ENCODE peak calls at places on chromosome X, in seven cellular contexts. L is epithelial cell of esophagus, W is fibroblast of mammary gland, Z is cardiac fibroblast, T is endothelial cell, K is suprapubic skin, Y is neural progenitor cell. X is an unnamed sample.

GRCh38 chrX:113828470-113828869 is 755.4 kb upstream of the HTR2C start:
- DNase-seq in L (no peak), W (no peak), Z (no peak), T (no peak), K (no peak), Y (peak), X (no peak)

GRCh38 chrX:154436597-154437397 is at the start of gene GDI1:
- DNase-seq in L (peak), W (peak), Z (peak), T (peak), K (no peak), Y (peak), X (no peak)

GRCh38 chrX:16772460-16772859 is 13.8 kb upstream of the TXLNG start:
- DNase-seq in L (no peak), W (no peak), Z (no peak), T (no peak), K (no peak), Y (peak), X (no peak)

GRCh38 chrX:100812216-100813158 is 7.7 kb upstream of the CSTF2 start:
- DNase-seq in L (no peak), W (no peak), Z (peak), T (no peak), K (no peak), Y (no peak), X (no peak)

GRCh38 chrX:9682456-9682855 is 83.2 kb downstream of the GPR143 start:
- DNase-seq in L (no peak), W (peak), Z (peak), T (no peak), K (no peak), Y (peak), X (no peak)

GRCh38 chrX:17022205-17022604 is 75.7 kb downstream of the REPS2 start:
- DNase-seq in L (peak), W (peak), Z (peak), T (no peak), K (no peak), Y (no peak), X (no peak)

GRCh38 chrX:20595928-20596550 is 329.3 kb upstream of the RPS6KA3 start:
- DNase-seq in L (peak), W (peak), Z (peak), T (no peak), K (no peak), Y (no peak), X (no peak)

GRCh38 chrX:24301806-24302205 is 12.1 kb downstream of the SUPT20HL2 start:
- DNase-seq in L (no peak), W (peak), Z (no peak), T (no peak), K (no peak), Y (no peak), X (no peak)

GRCh38 chrX:111376897-111377601 is 34.9 kb downstream of the DCX start:
- DNase-seq in L (no peak), W (no peak), Z (no peak), T (no peak), K (no peak), Y (peak), X (no peak)

GRCh38 chrX:47215291-47215900 is 3.1 kb upstream of the CDK16 start:
- DNase-seq in L (no peak), W (no peak), Z (no peak), T (no peak), K (no peak), Y (no peak), X (peak)

GRCh38 chrX:129737921-129738320 is 858 bp upstream of the XPNPEP2 start:
- DNase-seq in L (peak), W (peak), Z (peak), T (no peak), K (no peak), Y (no peak), X (no peak)

GRCh38 chrX:153905481-153906095 is 1.1 kb downstream of the AVPR2 start:
- DNase-seq in L (no peak), W (no peak), Z (no peak), T (no peak), K (no peak), Y (no peak), X (no peak)

GRCh38 chrX:10197597-10198210 is 40.9 kb downstream of the CLCN4 start:
- DNase-seq in L (no peak), W (no peak), Z (peak), T (no peak), K (no peak), Y (peak), X (no peak)

GRCh38 chrX:151396042-151396826 is 772 bp upstream of the VMA21 start:
- DNase-seq in L (peak), W (peak), Z (no peak), T (no peak), K (no peak), Y (no peak), X (no peak)

GRCh38 chrX:121103381-121103780 is 56.0 kb downstream of the GLUD2 start:
- DNase-seq in L (no peak), W (peak), Z (no peak), T (no peak), K (no peak), Y (no peak), X (no peak)

GRCh38 chrX:118904664-118905063 is 69.8 kb upstream of the LONRF3 start:
- DNase-seq in L (no peak), W (no peak), Z (no peak), T (no peak), K (no peak), Y (no peak), X (no peak)

GRCh38 chrX:47556045-47556623 is 4.9 kb upstream of the ARAF start:
- DNase-seq in L (peak), W (peak), Z (peak), T (peak), K (peak), Y (peak), X (peak)

GRCh38 chrX:130834149-130834548 is 68.9 kb downstream of the ENOX2 start:
- DNase-seq in L (no peak), W (no peak), Z (peak), T (peak), K (no peak), Y (peak), X (no peak)

GRCh38 chrX:75131973-75132627 is 24.0 kb downstream of the ABCB7 start:
- DNase-seq in L (no peak), W (no peak), Z (no peak), T (no peak), K (no peak), Y (peak), X (no peak)

GRCh38 chrX:134885336-134886016 is 105.3 kb upstream of the SMIM10 start:
- DNase-seq in L (peak), W (no peak), Z (no peak), T (no peak), K (no peak), Y (no peak), X (no peak)

GRCh38 chrX:28586891-28587635 is at the start of gene IL1RAPL1:
- DNase-seq in L (peak), W (peak), Z (peak), T (no peak), K (no peak), Y (peak), X (no peak)

GRCh38 chrX:32530802-32531403 is 680.4 kb downstream of the DMD start:
- DNase-seq in L (peak), W (peak), Z (peak), T (peak), K (no peak), Y (peak), X (no peak)

GRCh38 chrX:94058728-94059382 is 384.8 kb downstream of the FAM133A start:
- DNase-seq in L (peak), W (peak), Z (no peak), T (peak), K (no peak), Y (peak), X (no peak)

GRCh38 chrX:120727911-120728310 is 98.1 kb upstream of the C1GALT1C1 start:
- DNase-seq in L (no peak), W (peak), Z (peak), T (no peak), K (no peak), Y (no peak), X (no peak)

GRCh38 chrX:989959-990510 is 222.4 kb downstream of the CRLF2 start:
- DNase-seq in L (peak), W (peak), Z (peak), T (no peak), K (peak), Y (peak), X (no peak)

GRCh38 chrX:47358387-47359065 is 11.9 kb upstream of the ZNF157 start:
- DNase-seq in L (no peak), W (no peak), Z (no peak), T (no peak), K (no peak), Y (no peak), X (no peak)

GRCh38 chrX:37332987-37333658 is 16.0 kb upstream of the PRRG1 start:
- DNase-seq in L (no peak), W (no peak), Z (no peak), T (no peak), K (no peak), Y (no peak), X (no peak)

GRCh38 chrX:148522006-148522405 is 21.6 kb downstream of the AFF2 start:
- DNase-seq in L (no peak), W (no peak), Z (no peak), T (no peak), K (no peak), Y (no peak), X (no peak)

GRCh38 chrX:24877854-24878650 is 137.7 kb downstream of the ARX start:
- DNase-seq in L (no peak), W (peak), Z (no peak), T (no peak), K (no peak), Y (no peak), X (no peak)

GRCh38 chrX:30906726-30907125 is 17.7 kb upstream of the TAB3 start:
- DNase-seq in L (peak), W (peak), Z (peak), T (no peak), K (no peak), Y (no peak), X (no peak)

GRCh38 chrX:110226931-110227330 is 91.0 kb downstream of the AMMECR1 start:
- DNase-seq in L (no peak), W (peak), Z (no peak), T (no peak), K (no peak), Y (no peak), X (no peak)

GRCh38 chrX:1354036-1355019 is 17.7 kb downstream of the IL3RA start:
- DNase-seq in L (no peak), W (no peak), Z (no peak), T (no peak), K (no peak), Y (no peak), X (peak)

GRCh38 chrX:116827063-116827462 is 364.3 kb upstream of the CT83 start:
- DNase-seq in L (no peak), W (no peak), Z (no peak), T (no peak), K (no peak), Y (no peak), X (no peak)

DNA sequence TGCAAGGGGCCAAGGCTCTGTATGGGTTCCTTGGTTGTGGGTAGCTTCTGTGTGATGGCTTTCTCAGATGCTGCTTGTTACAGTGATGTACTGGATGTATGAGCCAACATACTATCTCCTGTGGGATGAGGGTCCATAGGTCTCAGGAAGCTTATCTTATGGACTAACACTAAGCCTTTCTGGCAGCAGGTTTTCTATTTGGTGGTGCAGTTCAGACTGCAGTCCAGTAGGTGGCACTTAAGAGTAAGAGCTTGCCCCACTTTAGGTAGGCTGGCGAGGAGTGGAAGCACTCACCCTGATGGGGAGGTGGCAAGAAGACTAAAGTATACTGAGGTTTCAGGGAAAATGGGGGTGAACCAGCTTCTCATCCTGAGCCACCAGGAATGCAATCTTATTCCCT is 306.7 kb upstream of the MAOA start:
- DNase-seq in L (peak), W (peak), Z (peak), T (peak), K (no peak), Y (peak), X (no peak)
- TF ChIP-seq CTCF in L (peak), W (peak), Z (peak), T (peak), K (no peak), Y (peak), X (peak)

DNA sequence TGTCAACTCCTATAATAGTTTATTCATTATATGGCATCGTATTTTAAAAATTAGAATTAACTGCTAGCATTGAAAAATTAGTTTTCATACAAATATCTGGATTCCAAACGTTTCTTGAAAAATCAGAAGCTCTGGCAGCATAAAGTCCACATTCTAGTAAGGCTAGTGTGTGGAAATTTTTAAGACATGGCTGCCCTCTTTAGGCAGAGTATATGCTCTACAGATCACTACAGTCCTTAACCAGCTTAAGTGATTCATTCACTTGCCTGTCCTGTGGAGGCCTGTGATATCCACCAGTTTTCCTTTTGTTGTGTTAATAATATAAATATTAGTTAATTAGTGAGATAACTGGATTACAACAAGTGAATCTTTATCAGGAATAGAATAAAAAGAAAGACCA is 287.2 kb downstream of the OPHN1 start:
- DNase-seq in L (peak), W (peak), Z (peak), T (no peak), K (no peak), Y (peak), X (no peak)
- TF ChIP-seq CTCF in L (peak), W (peak), Z (peak), T (no peak), K (no peak), Y (peak), X (peak)

GRCh38 chrX:48854898-48855297 is 19.5 kb upstream of the PCSK1N start:
- DNase-seq in L (peak), W (no peak), Z (peak), T (no peak), K (no peak), Y (peak), X (no peak)
- TF ChIP-seq CTCF in L (peak), W (peak), Z (peak), T (no peak), K (no peak), Y (peak), X (peak)

GRCh38 chrX:27336466-27337091 is 126.6 kb downstream of the PPP4R3C start:
- DNase-seq in L (peak), W (peak), Z (peak), T (peak), K (no peak), Y (peak), X (no peak)
- TF ChIP-seq CTCF in L (peak), W (peak), Z (peak), T (peak), K (peak), Y (peak), X (peak)

GRCh38 chrX:57070185-57070984 is 51.0 kb downstream of the SPIN2B start:
- DNase-seq in L (no peak), W (no peak), Z (peak), T (peak), K (no peak), Y (peak), X (peak)

DNA sequence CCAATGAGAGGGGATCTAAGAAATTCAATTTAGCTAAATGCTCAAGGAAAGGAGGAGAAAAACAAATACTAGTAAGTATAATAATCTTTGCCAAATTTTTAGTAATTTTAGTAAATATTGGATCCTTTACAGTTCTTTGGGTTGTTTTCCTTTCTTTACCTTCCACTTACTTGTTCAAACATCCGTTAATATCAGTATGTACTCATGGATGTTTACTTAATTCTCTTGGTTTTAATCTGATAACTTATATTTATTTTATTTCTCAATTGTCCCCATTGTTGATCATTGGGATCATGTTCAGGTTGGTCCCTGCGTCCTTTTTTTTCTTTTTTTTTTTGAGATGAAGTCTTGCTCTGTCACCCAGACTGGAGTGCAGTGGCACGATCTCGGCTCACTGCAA is 46.9 kb downstream of the SPIN2B start:
- DNase-seq in L (no peak), W (no peak), Z (no peak), T (no peak), K (no peak), Y (no peak), X (no peak)
- TF ChIP-seq CTCF in L (no peak), W (no peak), Z (no peak), T (no peak), K (no peak), Y (no peak), X (no peak)